ENCODE peak calls at places on chromosomes 3 and 15, in nine cellular contexts. T, W, K, V, X, P, U, Y and M are unnamed samples.

GRCh38 chr15:63597033-63597790 is at the start of gene FBXL22:
- DNase-seq in T (peak), W (no peak), K (no peak), V (no peak), X (no peak), P (no peak), U (peak), Y (peak), M (no peak)

GRCh38 chr15:43370310-43370974 is 401 bp downstream of the ZSCAN29 start:
- DNase-seq in T (no peak), W (peak), K (peak), V (peak), X (no peak), P (no peak), U (no peak), Y (peak), M (peak)

GRCh38 chr3:39291903-39292329 is 12.1 kb upstream of the CX3CR1 start:
- DNase-seq in T (peak), W (peak), K (peak), V (peak), X (peak), P (peak), U (peak), Y (peak), M (peak)

GRCh38 chr15:76196286-76196948 is 114.9 kb downstream of the ETFA start:
- DNase-seq in T (peak), W (no peak), K (no peak), V (peak), X (peak), P (peak), U (peak), Y (peak), M (no peak)

GRCh38 chr3:38029400-38030125 is at the start of gene PLCD1:
- DNase-seq in T (peak), W (no peak), K (peak), V (peak), X (peak), P (peak), U (peak), Y (peak), M (no peak)

GRCh38 chr3:50205719-50206276 is 727 bp downstream of the SLC38A3 start:
- DNase-seq in T (peak), W (no peak), K (peak), V (no peak), X (no peak), P (peak), U (no peak), Y (peak), M (no peak)

GRCh38 chr15:98740295-98740694 is 92.0 kb downstream of the IGF1R start:
- DNase-seq in T (no peak), W (no peak), K (no peak), V (no peak), X (no peak), P (no peak), U (no peak), Y (no peak), M (no peak)

GRCh38 chr3:194572131-194572789 is 61.0 kb downstream of the TMEM44 start:
- DNase-seq in T (no peak), W (no peak), K (no peak), V (peak), X (no peak), P (peak), U (peak), Y (peak), M (no peak)

GRCh38 chr3:127200086-127200691 is 7.3 kb downstream of the PRR23E start:
- DNase-seq in T (no peak), W (no peak), K (no peak), V (no peak), X (no peak), P (no peak), U (no peak), Y (no peak), M (no peak)

GRCh38 chr3:193016437-193016887 is 98.8 kb upstream of the MB21D2 start:
- DNase-seq in T (no peak), W (no peak), K (no peak), V (peak), X (no peak), P (no peak), U (peak), Y (peak), M (no peak)

GRCh38 chr3:126186749-126187148 is 6.4 kb upstream of the ALDH1L1 start:
- DNase-seq in T (no peak), W (no peak), K (no peak), V (no peak), X (no peak), P (no peak), U (no peak), Y (no peak), M (no peak)

GRCh38 chr3:182959474-182960350 is 20.6 kb downstream of the DCUN1D1 start:
- DNase-seq in T (no peak), W (no peak), K (no peak), V (no peak), X (no peak), P (no peak), U (no peak), Y (no peak), M (no peak)

GRCh38 chr3:38496131-38496910 is at the start of gene EXOG:
- DNase-seq in T (peak), W (peak), K (peak), V (peak), X (peak), P (peak), U (peak), Y (peak), M (peak)

GRCh38 chr15:93043621-93044300 is 45.2 kb downstream of the RGMA start:
- DNase-seq in T (peak), W (no peak), K (no peak), V (no peak), X (no peak), P (no peak), U (no peak), Y (no peak), M (no peak)

GRCh38 chr3:127215714-127216414 is 22.9 kb downstream of the PRR23E start:
- DNase-seq in T (no peak), W (no peak), K (no peak), V (no peak), X (no peak), P (no peak), U (no peak), Y (no peak), M (no peak)

GRCh38 chr3:47420511-47421484 is 40.0 kb downstream of the PTPN23 start:
- DNase-seq in T (peak), W (peak), K (peak), V (peak), X (peak), P (peak), U (peak), Y (peak), M (peak)

GRCh38 chr3:32009101-32009500 is 27.6 kb downstream of the ZNF860 start:
- DNase-seq in T (no peak), W (no peak), K (no peak), V (peak), X (no peak), P (no peak), U (no peak), Y (no peak), M (no peak)

GRCh38 chr15:52337961-52338535 is 42.4 kb upstream of the MYO5C start:
- DNase-seq in T (no peak), W (no peak), K (no peak), V (no peak), X (no peak), P (no peak), U (no peak), Y (no peak), M (no peak)

GRCh38 chr15:52337198-52337853 is 41.7 kb upstream of the MYO5C start:
- DNase-seq in T (no peak), W (no peak), K (no peak), V (peak), X (peak), P (no peak), U (no peak), Y (no peak), M (no peak)

GRCh38 chr15:52334491-52335160 is 39.0 kb upstream of the MYO5C start:
- DNase-seq in T (no peak), W (no peak), K (no peak), V (peak), X (no peak), P (no peak), U (no peak), Y (no peak), M (no peak)

GRCh38 chr15:52338891-52339290 is 43.3 kb upstream of the MYO5C start:
- DNase-seq in T (no peak), W (no peak), K (no peak), V (no peak), X (no peak), P (no peak), U (no peak), Y (no peak), M (no peak)

GRCh38 chr15:52336530-52336929 is 40.9 kb upstream of the MYO5C start:
- DNase-seq in T (no peak), W (no peak), K (no peak), V (no peak), X (no peak), P (no peak), U (no peak), Y (peak), M (no peak)
- TF ChIP-seq CTCF in T (no peak), W (no peak), K (no peak), V (peak), X (peak), P (no peak), U (no peak), Y (no peak), M (no peak)

DNA sequence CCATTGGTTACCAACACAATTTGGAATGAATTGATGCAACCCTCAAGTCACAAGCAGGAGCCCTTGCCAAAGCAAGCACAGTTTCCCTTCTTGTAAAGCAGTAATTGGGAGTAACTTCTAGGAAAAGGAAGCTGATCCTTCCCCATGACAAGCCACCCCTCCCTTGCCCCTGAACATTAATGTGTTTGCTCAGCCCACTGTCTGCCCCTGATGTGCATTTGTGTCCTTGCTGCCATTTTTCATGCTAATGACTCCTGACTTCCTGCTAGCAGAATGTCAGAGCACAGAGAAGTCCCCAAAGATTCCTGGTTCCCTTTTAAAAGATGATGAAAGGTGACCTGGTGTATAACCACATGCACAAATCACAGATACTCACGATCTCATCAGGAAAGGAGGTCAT is 44.2 kb upstream of the WNT5A start:
- DNase-seq in T (no peak), W (no peak), K (no peak), V (no peak), X (no peak), P (no peak), U (no peak), Y (no peak), M (no peak)
- TF ChIP-seq CTCF in T (no peak), W (no peak), K (no peak), V (no peak), X (no peak), P (no peak), U (no peak), Y (no peak), M (no peak)

DNA sequence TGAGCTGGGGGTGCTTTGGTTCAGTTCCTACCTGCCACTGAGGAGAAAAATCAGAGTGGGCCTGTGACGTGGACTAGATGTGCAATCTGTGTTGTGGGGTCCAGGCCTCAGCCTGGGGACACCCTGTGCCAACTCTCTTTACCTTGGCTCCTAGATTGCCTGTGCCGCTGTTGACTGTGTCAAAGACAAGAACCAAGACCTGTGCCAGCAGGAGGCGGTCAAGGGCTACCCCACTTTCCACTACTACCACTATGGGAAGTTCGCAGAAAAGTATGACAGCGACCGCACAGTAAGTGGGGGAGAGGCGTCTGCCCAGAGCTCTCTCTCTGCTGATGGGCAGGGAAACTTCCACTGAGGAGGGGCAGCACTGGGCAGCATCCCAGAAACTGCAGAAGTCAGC is 40.6 kb upstream of the SEC22A start:
- DNase-seq in T (no peak), W (no peak), K (peak), V (no peak), X (no peak), P (no peak), U (no peak), Y (no peak), M (no peak)
- TF ChIP-seq CTCF in T (no peak), W (no peak), K (no peak), V (peak), X (peak), P (no peak), U (no peak), Y (no peak), M (no peak)

GRCh38 chr15:56537881-56538280 is 72.9 kb upstream of the MNS1 start:
- DNase-seq in T (peak), W (no peak), K (peak), V (no peak), X (no peak), P (no peak), U (no peak), Y (peak), M (no peak)

GRCh38 chr15:56533741-56534416 is 68.9 kb upstream of the MNS1 start:
- DNase-seq in T (no peak), W (no peak), K (no peak), V (no peak), X (no peak), P (no peak), U (no peak), Y (no peak), M (no peak)

GRCh38 chr15:56538901-56539545 is 74.1 kb upstream of the MNS1 start:
- DNase-seq in T (no peak), W (no peak), K (no peak), V (no peak), X (no peak), P (no peak), U (no peak), Y (no peak), M (no peak)
- TF ChIP-seq CTCF in T (no peak), W (no peak), K (no peak), V (no peak), X (no peak), P (no peak), U (no peak), Y (no peak), M (no peak)

DNA sequence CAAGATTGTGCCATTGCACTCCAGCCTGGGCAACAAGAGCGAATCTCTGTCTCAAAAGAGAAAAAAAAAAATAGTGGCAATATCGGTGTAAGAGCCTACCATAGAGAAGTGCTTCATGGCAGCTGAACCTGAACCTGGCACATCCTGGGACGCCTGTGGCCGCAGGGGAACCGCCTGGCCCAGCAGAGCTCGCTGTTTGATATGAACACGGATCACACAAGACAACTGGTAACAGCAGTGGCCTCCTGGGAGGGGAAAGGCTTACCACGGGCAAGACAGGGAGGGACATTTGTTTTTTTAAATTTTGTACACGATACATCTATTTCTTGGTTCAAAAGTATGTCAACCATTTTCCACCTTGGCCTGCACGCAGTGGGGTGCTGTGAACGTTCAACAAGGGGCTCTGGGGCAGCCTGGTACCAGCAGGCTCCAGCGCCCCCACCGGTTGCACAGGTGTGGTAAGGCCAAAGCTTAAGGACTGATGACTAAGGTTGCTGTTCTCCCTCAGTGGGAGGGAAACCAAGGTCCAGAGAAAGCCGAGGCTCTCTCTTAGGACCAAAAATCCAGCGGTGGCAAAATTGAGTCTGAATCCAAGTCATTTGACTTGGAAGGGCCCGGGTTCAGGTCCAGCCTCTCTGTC is 21.7 kb upstream of the EPHB3 start:
- DNase-seq in T (no peak), W (peak), K (no peak), V (no peak), X (no peak), P (no peak), U (no peak), Y (no peak), M (peak)
- TF ChIP-seq CTCF in T (no peak), W (no peak), K (no peak), V (no peak), X (no peak), P (no peak), U (no peak), Y (no peak), M (no peak)

DNA sequence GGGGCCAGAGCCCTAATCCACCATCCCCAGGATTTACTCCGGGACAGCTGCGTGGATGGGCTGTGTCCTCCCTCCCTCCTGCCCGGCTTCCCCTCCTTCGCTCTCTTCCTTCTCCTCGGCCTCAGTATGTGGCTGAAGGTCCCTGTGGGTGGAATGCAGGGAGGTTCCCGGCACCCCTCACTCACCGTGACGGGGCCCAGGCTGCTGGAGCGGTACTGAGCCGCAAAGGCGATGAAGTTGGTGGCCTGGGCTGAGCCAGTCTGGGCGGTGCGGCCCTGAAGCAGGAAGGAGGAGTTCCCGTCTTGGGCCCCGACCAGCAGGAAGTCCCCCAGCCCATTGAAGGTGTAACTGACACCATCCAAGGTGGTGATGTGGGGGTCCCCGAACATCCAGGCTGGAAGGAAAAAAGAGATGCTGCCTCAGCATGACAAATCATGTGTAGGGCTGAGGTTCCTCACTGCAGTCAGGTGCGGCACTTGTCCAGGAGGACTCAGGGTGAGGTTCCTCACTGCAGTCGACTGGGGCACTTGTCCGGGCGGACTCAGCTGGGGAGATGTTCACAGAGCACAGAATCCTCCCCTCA is 42.6 kb downstream of the MUC20 start:
- DNase-seq in T (peak), W (no peak), K (peak), V (no peak), X (no peak), P (no peak), U (no peak), Y (no peak), M (no peak)
- TF ChIP-seq CTCF in T (no peak), W (no peak), K (no peak), V (no peak), X (no peak), P (no peak), U (no peak), Y (no peak), M (no peak)

DNA sequence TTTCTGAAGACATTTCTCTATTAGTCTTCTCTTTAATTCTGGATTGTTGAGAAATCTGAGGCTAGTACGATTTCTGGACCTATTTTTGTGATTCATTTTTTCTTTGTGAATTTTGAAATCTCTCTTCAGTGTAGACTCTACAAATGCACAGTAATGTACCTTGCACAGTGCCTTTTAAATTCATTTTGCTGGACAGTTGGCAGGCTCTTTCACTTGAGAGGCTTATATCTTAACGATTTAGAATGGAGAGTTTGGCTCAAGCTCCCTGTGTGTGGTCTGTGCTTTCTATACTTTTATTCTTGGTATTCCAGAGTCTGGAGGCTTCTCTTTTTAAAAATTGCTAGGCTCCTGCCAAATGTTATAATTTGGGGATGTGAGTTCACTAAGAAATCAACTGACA is 8.8 kb downstream of the CRYBG3 start:
- DNase-seq in T (no peak), W (no peak), K (no peak), V (no peak), X (no peak), P (no peak), U (no peak), Y (no peak), M (no peak)
- TF ChIP-seq CTCF in T (no peak), W (no peak), K (no peak), V (no peak), X (no peak), P (no peak), U (no peak), Y (no peak), M (no peak)

GRCh38 chr3:63908081-63908736 is 4.0 kb downstream of the SCAANT1 start:
- DNase-seq in T (no peak), W (no peak), K (no peak), V (no peak), X (peak), P (no peak), U (no peak), Y (no peak), M (no peak)
- TF ChIP-seq CTCF in T (no peak), W (no peak), K (no peak), V (peak), X (no peak), P (no peak), U (no peak), Y (no peak), M (peak)

DNA sequence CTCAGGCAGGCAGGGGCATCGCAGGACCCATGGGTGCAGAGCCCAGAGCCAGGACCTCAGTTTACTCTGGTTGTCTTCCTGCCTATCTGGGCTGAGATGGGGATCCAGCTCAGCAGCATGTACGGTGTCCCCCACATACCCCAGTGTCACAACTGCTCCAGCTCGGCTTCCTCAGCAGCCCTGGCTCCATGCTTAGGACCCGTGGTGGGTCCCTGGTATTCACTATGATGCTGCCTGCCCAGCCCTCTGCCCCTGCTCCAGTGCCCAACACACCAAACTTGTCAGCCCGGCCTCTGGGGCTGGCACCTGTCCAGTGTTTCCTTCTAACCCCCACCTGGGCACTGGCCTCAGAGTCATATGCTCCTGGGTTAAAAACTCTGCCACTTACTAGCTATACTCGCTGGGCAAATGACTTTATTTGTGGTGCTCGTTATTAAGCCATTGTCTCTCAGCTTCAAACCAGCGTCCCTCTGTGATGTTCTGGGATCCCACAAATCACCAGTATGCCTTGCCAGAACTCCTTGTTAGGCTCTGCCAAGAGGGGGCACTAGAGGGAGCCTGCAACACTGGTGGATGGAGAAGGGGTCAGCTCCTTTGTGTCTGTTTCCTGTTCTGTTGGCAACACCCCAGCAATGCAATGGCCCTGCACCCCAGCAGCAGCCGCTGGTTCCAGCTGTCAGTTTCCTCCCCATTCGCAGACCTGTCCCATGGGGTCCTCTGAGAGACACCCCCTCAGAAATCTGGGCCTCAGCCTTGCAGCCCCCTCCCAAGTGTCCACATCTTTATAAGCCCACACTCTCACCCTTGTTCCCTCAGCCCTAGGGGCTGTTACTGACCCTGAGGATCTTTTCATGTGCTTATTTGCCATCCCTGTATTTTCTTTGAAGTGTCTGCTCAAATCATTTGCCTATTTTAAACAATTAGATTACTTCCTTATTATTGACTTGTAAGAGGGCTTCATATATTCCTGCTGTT is 24.1 kb upstream of the MRPS22 start:
- DNase-seq in T (no peak), W (no peak), K (no peak), V (no peak), X (no peak), P (peak), U (no peak), Y (peak), M (no peak)
- TF ChIP-seq CTCF in T (peak), W (no peak), K (peak), V (peak), X (no peak), P (no peak), U (no peak), Y (no peak), M (peak)